ENCODE peak calls at places on chromosomes 7 and 10, in six cellular contexts. One of them, this sample, is unnamed.

GRCh38 chr7:119664601-119665000 is 608.4 kb upstream of the KCND2 start:
- DNase-seq in memory B cell: no peak
- DNase-seq in D341Med: no peak
- DNase-seq in RPMI7951: peak; percentile 76
- DNase-seq in stimulated activated CD4-positive, alpha-beta T cell treated with anti-CD3 and anti-CD28 coated beads, Interleukin-12 subunit alpha, Interleukin-12 subunit beta, amount 100 ng/mL, for 4 hours: no peak
- DNase-seq in epithelial cell of esophagus: peak; percentile 66
- DNase-seq in this sample: peak; percentile 20

GRCh38 chr7:56097700-56098099 is 4.9 kb upstream of the PHKG1 start:
- DNase-seq in memory B cell: no peak
- DNase-seq in RPMI7951: peak; percentile 98
- DNase-seq in D341Med: no peak
- DNase-seq in stimulated activated CD4-positive, alpha-beta T cell treated with anti-CD3 and anti-CD28 coated beads, Interleukin-12 subunit alpha, Interleukin-12 subunit beta, amount 100 ng/mL, for 4 hours: no peak
- DNase-seq in epithelial cell of esophagus: no peak
- DNase-seq in this sample: peak; percentile 40

GRCh38 chr7:116521046-116521664 is 3.7 kb upstream of the CAV1 start:
- DNase-seq in stimulated activated CD4-positive, alpha-beta T cell treated with anti-CD3 and anti-CD28 coated beads, Interleukin-12 subunit alpha, Interleukin-12 subunit beta, amount 100 ng/mL, for 4 hours: no peak
- DNase-seq in D341Med: no peak
- DNase-seq in memory B cell: no peak
- DNase-seq in RPMI7951: no peak
- DNase-seq in epithelial cell of esophagus: peak; percentile 89
- DNase-seq in this sample: peak; percentile 52

GRCh38 chr10:99926925-99927718 is 82.6 kb downstream of the DNMBP start:
- DNase-seq in stimulated activated CD4-positive, alpha-beta T cell treated with anti-CD3 and anti-CD28 coated beads, Interleukin-12 subunit alpha, Interleukin-12 subunit beta, amount 100 ng/mL, for 4 hours: no peak
- DNase-seq in D341Med: no peak
- DNase-seq in RPMI7951: peak; percentile 71
- DNase-seq in memory B cell: no peak
- DNase-seq in epithelial cell of esophagus: peak; percentile 41
- DNase-seq in this sample: no peak

GRCh38 chr7:44145969-44146897 is 5.1 kb upstream of the MYL7 start:
- DNase-seq in D341Med: peak; percentile 74
- DNase-seq in epithelial cell of esophagus: peak; percentile 43
- DNase-seq in memory B cell: peak; percentile 38
- DNase-seq in stimulated activated CD4-positive, alpha-beta T cell treated with anti-CD3 and anti-CD28 coated beads, Interleukin-12 subunit alpha, Interleukin-12 subunit beta, amount 100 ng/mL, for 4 hours: peak; percentile 67
- DNase-seq in RPMI7951: peak; percentile 68
- DNase-seq in this sample: no peak

GRCh38 chr10:129531195-129531968 is 64.3 kb downstream of the MGMT start:
- DNase-seq in memory B cell: no peak
- DNase-seq in D341Med: no peak
- DNase-seq in stimulated activated CD4-positive, alpha-beta T cell treated with anti-CD3 and anti-CD28 coated beads, Interleukin-12 subunit alpha, Interleukin-12 subunit beta, amount 100 ng/mL, for 4 hours: no peak
- DNase-seq in epithelial cell of esophagus: peak; percentile 70
- DNase-seq in RPMI7951: peak; percentile 15
- DNase-seq in this sample: no peak

GRCh38 chr7:74477188-74477587 is 23.5 kb downstream of the GTF2IRD1 start:
- DNase-seq in memory B cell: no peak
- DNase-seq in RPMI7951: no peak
- DNase-seq in D341Med: peak; percentile 29
- DNase-seq in epithelial cell of esophagus: no peak
- DNase-seq in stimulated activated CD4-positive, alpha-beta T cell treated with anti-CD3 and anti-CD28 coated beads, Interleukin-12 subunit alpha, Interleukin-12 subunit beta, amount 100 ng/mL, for 4 hours: no peak
- DNase-seq in this sample: no peak

GRCh38 chr10:77038412-77038806 is 599.2 kb downstream of the KCNMA1 start:
- DNase-seq in D341Med: no peak
- DNase-seq in RPMI7951: no peak
- DNase-seq in stimulated activated CD4-positive, alpha-beta T cell treated with anti-CD3 and anti-CD28 coated beads, Interleukin-12 subunit alpha, Interleukin-12 subunit beta, amount 100 ng/mL, for 4 hours: no peak
- DNase-seq in epithelial cell of esophagus: peak; percentile 5
- DNase-seq in memory B cell: no peak
- DNase-seq in this sample: no peak

GRCh38 chr10:100730739-100731602 is 14.4 kb upstream of the PAX2 start:
- DNase-seq in stimulated activated CD4-positive, alpha-beta T cell treated with anti-CD3 and anti-CD28 coated beads, Interleukin-12 subunit alpha, Interleukin-12 subunit beta, amount 100 ng/mL, for 4 hours: no peak
- DNase-seq in epithelial cell of esophagus: no peak
- DNase-seq in memory B cell: peak; percentile 40
- DNase-seq in D341Med: no peak
- DNase-seq in RPMI7951: no peak
- DNase-seq in this sample: no peak

GRCh38 chr7:65325793-65326432 is 47.7 kb upstream of the ZNF92 start:
- DNase-seq in memory B cell: no peak
- DNase-seq in D341Med: no peak
- DNase-seq in RPMI7951: peak; percentile 57
- DNase-seq in epithelial cell of esophagus: no peak
- DNase-seq in stimulated activated CD4-positive, alpha-beta T cell treated with anti-CD3 and anti-CD28 coated beads, Interleukin-12 subunit alpha, Interleukin-12 subunit beta, amount 100 ng/mL, for 4 hours: no peak
- DNase-seq in this sample: no peak

GRCh38 chr10:36534471-36535002 is 590.9 kb upstream of the ANKRD30A start:
- DNase-seq in epithelial cell of esophagus: peak; percentile 99
- DNase-seq in stimulated activated CD4-positive, alpha-beta T cell treated with anti-CD3 and anti-CD28 coated beads, Interleukin-12 subunit alpha, Interleukin-12 subunit beta, amount 100 ng/mL, for 4 hours: no peak
- DNase-seq in memory B cell: peak; percentile 38
- DNase-seq in RPMI7951: peak; percentile 100
- DNase-seq in D341Med: no peak
- DNase-seq in this sample: peak; percentile 99

GRCh38 chr10:70186571-70186970 is 16.3 kb upstream of the SAR1A start:
- DNase-seq in epithelial cell of esophagus: peak; percentile 36
- DNase-seq in memory B cell: no peak
- DNase-seq in D341Med: no peak
- DNase-seq in stimulated activated CD4-positive, alpha-beta T cell treated with anti-CD3 and anti-CD28 coated beads, Interleukin-12 subunit alpha, Interleukin-12 subunit beta, amount 100 ng/mL, for 4 hours: no peak
- DNase-seq in RPMI7951: no peak
- DNase-seq in this sample: peak; percentile 24

GRCh38 chr7:24652551-24652950 is 79.3 kb downstream of the PALS2 start:
- DNase-seq in D341Med: no peak
- DNase-seq in stimulated activated CD4-positive, alpha-beta T cell treated with anti-CD3 and anti-CD28 coated beads, Interleukin-12 subunit alpha, Interleukin-12 subunit beta, amount 100 ng/mL, for 4 hours: no peak
- DNase-seq in RPMI7951: peak; percentile 17
- DNase-seq in epithelial cell of esophagus: no peak
- DNase-seq in memory B cell: no peak
- DNase-seq in this sample: peak; percentile 3

GRCh38 chr7:150983893-150984368 is 5.8 kb upstream of the KCNH2 start:
- DNase-seq in stimulated activated CD4-positive, alpha-beta T cell treated with anti-CD3 and anti-CD28 coated beads, Interleukin-12 subunit alpha, Interleukin-12 subunit beta, amount 100 ng/mL, for 4 hours: no peak
- DNase-seq in epithelial cell of esophagus: peak; percentile 62
- DNase-seq in RPMI7951: peak; percentile 22
- DNase-seq in D341Med: no peak
- DNase-seq in memory B cell: no peak
- DNase-seq in this sample: peak; percentile 42

GRCh38 chr7:14902589-14902963 is at the start of gene DGKB:
- DNase-seq in stimulated activated CD4-positive, alpha-beta T cell treated with anti-CD3 and anti-CD28 coated beads, Interleukin-12 subunit alpha, Interleukin-12 subunit beta, amount 100 ng/mL, for 4 hours: no peak
- DNase-seq in RPMI7951: no peak
- DNase-seq in memory B cell: no peak
- DNase-seq in epithelial cell of esophagus: no peak
- DNase-seq in D341Med: peak; percentile 30
- DNase-seq in this sample: no peak

GRCh38 chr10:90925078-90926029 is 4.5 kb upstream of the ANKRD1 start:
- DNase-seq in stimulated activated CD4-positive, alpha-beta T cell treated with anti-CD3 and anti-CD28 coated beads, Interleukin-12 subunit alpha, Interleukin-12 subunit beta, amount 100 ng/mL, for 4 hours: no peak
- DNase-seq in memory B cell: no peak
- DNase-seq in RPMI7951: no peak
- DNase-seq in epithelial cell of esophagus: no peak
- DNase-seq in D341Med: no peak
- DNase-seq in this sample: no peak

GRCh38 chr7:108004220-108005142 is 1.5 kb upstream of the LAMB1 start:
- DNase-seq in stimulated activated CD4-positive, alpha-beta T cell treated with anti-CD3 and anti-CD28 coated beads, Interleukin-12 subunit alpha, Interleukin-12 subunit beta, amount 100 ng/mL, for 4 hours: no peak
- DNase-seq in RPMI7951: peak; percentile 71
- DNase-seq in epithelial cell of esophagus: peak; percentile 54
- DNase-seq in D341Med: no peak
- DNase-seq in memory B cell: no peak
- DNase-seq in this sample: no peak

GRCh38 chr7:158487546-158488224 is 99.9 kb downstream of the PTPRN2 start:
- DNase-seq in epithelial cell of esophagus: no peak
- DNase-seq in RPMI7951: no peak
- DNase-seq in D341Med: no peak
- DNase-seq in stimulated activated CD4-positive, alpha-beta T cell treated with anti-CD3 and anti-CD28 coated beads, Interleukin-12 subunit alpha, Interleukin-12 subunit beta, amount 100 ng/mL, for 4 hours: no peak
- DNase-seq in memory B cell: no peak
- DNase-seq in this sample: no peak

GRCh38 chr10:86673827-86674581 is 5.7 kb downstream of the LDB3 start:
- DNase-seq in RPMI7951: no peak
- DNase-seq in memory B cell: no peak
- DNase-seq in stimulated activated CD4-positive, alpha-beta T cell treated with anti-CD3 and anti-CD28 coated beads, Interleukin-12 subunit alpha, Interleukin-12 subunit beta, amount 100 ng/mL, for 4 hours: no peak
- DNase-seq in D341Med: peak; percentile 86
- DNase-seq in epithelial cell of esophagus: no peak
- DNase-seq in this sample: no peak

GRCh38 chr7:33251261-33251660 is 121.9 kb downstream of the BBS9 start:
- DNase-seq in memory B cell: no peak
- DNase-seq in epithelial cell of esophagus: no peak
- DNase-seq in stimulated activated CD4-positive, alpha-beta T cell treated with anti-CD3 and anti-CD28 coated beads, Interleukin-12 subunit alpha, Interleukin-12 subunit beta, amount 100 ng/mL, for 4 hours: no peak
- DNase-seq in RPMI7951: no peak
- DNase-seq in D341Med: no peak
- DNase-seq in this sample: no peak

GRCh38 chr7:108662783-108663182 is 93.1 kb downstream of the DNAJB9 start:
- DNase-seq in stimulated activated CD4-positive, alpha-beta T cell treated with anti-CD3 and anti-CD28 coated beads, Interleukin-12 subunit alpha, Interleukin-12 subunit beta, amount 100 ng/mL, for 4 hours: no peak
- DNase-seq in D341Med: no peak
- DNase-seq in epithelial cell of esophagus: no peak
- DNase-seq in RPMI7951: no peak
- DNase-seq in memory B cell: no peak
- DNase-seq in this sample: no peak

GRCh38 chr10:59366310-59366709 is 4.0 kb upstream of the FAM13C start:
- DNase-seq in epithelial cell of esophagus: no peak
- DNase-seq in D341Med: no peak
- DNase-seq in memory B cell: no peak
- DNase-seq in RPMI7951: no peak
- DNase-seq in stimulated activated CD4-positive, alpha-beta T cell treated with anti-CD3 and anti-CD28 coated beads, Interleukin-12 subunit alpha, Interleukin-12 subunit beta, amount 100 ng/mL, for 4 hours: no peak
- DNase-seq in this sample: no peak

GRCh38 chr10:38025283-38025682 is 14.8 kb downstream of the ZNF33A start:
- DNase-seq in D341Med: no peak
- DNase-seq in memory B cell: no peak
- DNase-seq in RPMI7951: no peak
- DNase-seq in epithelial cell of esophagus: no peak
- DNase-seq in stimulated activated CD4-positive, alpha-beta T cell treated with anti-CD3 and anti-CD28 coated beads, Interleukin-12 subunit alpha, Interleukin-12 subunit beta, amount 100 ng/mL, for 4 hours: no peak
- DNase-seq in this sample: no peak

GRCh38 chr10:129102906-129103693 is 363.9 kb upstream of the MGMT start:
- DNase-seq in epithelial cell of esophagus: no peak
- DNase-seq in RPMI7951: no peak
- DNase-seq in memory B cell: no peak
- DNase-seq in stimulated activated CD4-positive, alpha-beta T cell treated with anti-CD3 and anti-CD28 coated beads, Interleukin-12 subunit alpha, Interleukin-12 subunit beta, amount 100 ng/mL, for 4 hours: no peak
- DNase-seq in D341Med: no peak
- DNase-seq in this sample: no peak

GRCh38 chr7:35004531-35005096 is 32.7 kb downstream of the DPY19L1 start:
- DNase-seq in memory B cell: no peak
- DNase-seq in epithelial cell of esophagus: peak; percentile 5
- DNase-seq in RPMI7951: peak; percentile 72
- DNase-seq in D341Med: no peak
- DNase-seq in stimulated activated CD4-positive, alpha-beta T cell treated with anti-CD3 and anti-CD28 coated beads, Interleukin-12 subunit alpha, Interleukin-12 subunit beta, amount 100 ng/mL, for 4 hours: no peak
- DNase-seq in this sample: no peak

GRCh38 chr7:159092701-159093121 is 52.0 kb downstream of the VIPR2 start:
- DNase-seq in memory B cell: no peak
- DNase-seq in D341Med: no peak
- DNase-seq in RPMI7951: no peak
- DNase-seq in epithelial cell of esophagus: no peak
- DNase-seq in stimulated activated CD4-positive, alpha-beta T cell treated with anti-CD3 and anti-CD28 coated beads, Interleukin-12 subunit alpha, Interleukin-12 subunit beta, amount 100 ng/mL, for 4 hours: no peak
- DNase-seq in this sample: no peak

GRCh38 chr10:110033724-110034235 is 26.0 kb downstream of the ADD3 start:
- DNase-seq in memory B cell: no peak
- DNase-seq in stimulated activated CD4-positive, alpha-beta T cell treated with anti-CD3 and anti-CD28 coated beads, Interleukin-12 subunit alpha, Interleukin-12 subunit beta, amount 100 ng/mL, for 4 hours: no peak
- DNase-seq in D341Med: no peak
- DNase-seq in RPMI7951: no peak
- DNase-seq in epithelial cell of esophagus: no peak
- DNase-seq in this sample: no peak

GRCh38 chr10:93595378-93596288 is 5.4 kb downstream of the RBP4 start:
- DNase-seq in memory B cell: no peak
- DNase-seq in D341Med: no peak
- DNase-seq in epithelial cell of esophagus: no peak
- DNase-seq in RPMI7951: no peak
- DNase-seq in stimulated activated CD4-positive, alpha-beta T cell treated with anti-CD3 and anti-CD28 coated beads, Interleukin-12 subunit alpha, Interleukin-12 subunit beta, amount 100 ng/mL, for 4 hours: no peak
- DNase-seq in this sample: no peak

GRCh38 chr10:8049151-8049873 is 5.2 kb upstream of the GATA3 start:
- DNase-seq in stimulated activated CD4-positive, alpha-beta T cell treated with anti-CD3 and anti-CD28 coated beads, Interleukin-12 subunit alpha, Interleukin-12 subunit beta, amount 100 ng/mL, for 4 hours: no peak
- DNase-seq in RPMI7951: no peak
- DNase-seq in memory B cell: no peak
- DNase-seq in epithelial cell of esophagus: no peak
- DNase-seq in D341Med: no peak
- DNase-seq in this sample: peak; percentile 53

GRCh38 chr10:115963848-115964247 is 309.2 kb downstream of the GFRA1 start:
- DNase-seq in D341Med: no peak
- DNase-seq in memory B cell: no peak
- DNase-seq in RPMI7951: no peak
- DNase-seq in epithelial cell of esophagus: no peak
- DNase-seq in stimulated activated CD4-positive, alpha-beta T cell treated with anti-CD3 and anti-CD28 coated beads, Interleukin-12 subunit alpha, Interleukin-12 subunit beta, amount 100 ng/mL, for 4 hours: no peak
- DNase-seq in this sample: no peak

GRCh38 chr10:80425901-80426300 is 17.6 kb downstream of the PRXL2A start:
- DNase-seq in D341Med: no peak
- DNase-seq in stimulated activated CD4-positive, alpha-beta T cell treated with anti-CD3 and anti-CD28 coated beads, Interleukin-12 subunit alpha, Interleukin-12 subunit beta, amount 100 ng/mL, for 4 hours: no peak
- DNase-seq in RPMI7951: no peak
- DNase-seq in epithelial cell of esophagus: no peak
- DNase-seq in memory B cell: no peak
- DNase-seq in this sample: no peak

GRCh38 chr10:71796749-71797405 is 23.6 kb upstream of the VSIR start:
- DNase-seq in stimulated activated CD4-positive, alpha-beta T cell treated with anti-CD3 and anti-CD28 coated beads, Interleukin-12 subunit alpha, Interleukin-12 subunit beta, amount 100 ng/mL, for 4 hours: no peak
- DNase-seq in D341Med: no peak
- DNase-seq in RPMI7951: no peak
- DNase-seq in epithelial cell of esophagus: no peak
- DNase-seq in memory B cell: no peak
- DNase-seq in this sample: no peak

GRCh38 chr10:24008164-24009066 is 200.5 kb upstream of the KIAA1217 start:
- DNase-seq in epithelial cell of esophagus: peak; percentile 64
- DNase-seq in D341Med: no peak
- DNase-seq in stimulated activated CD4-positive, alpha-beta T cell treated with anti-CD3 and anti-CD28 coated beads, Interleukin-12 subunit alpha, Interleukin-12 subunit beta, amount 100 ng/mL, for 4 hours: no peak
- DNase-seq in memory B cell: no peak
- DNase-seq in RPMI7951: peak; percentile 80
- DNase-seq in this sample: peak; percentile 73

GRCh38 chr7:107661865-107662379 is 1.3 kb downstream of the SLC26A4 start:
- DNase-seq in D341Med: peak; percentile 23
- DNase-seq in RPMI7951: no peak
- DNase-seq in memory B cell: no peak
- DNase-seq in epithelial cell of esophagus: no peak
- DNase-seq in stimulated activated CD4-positive, alpha-beta T cell treated with anti-CD3 and anti-CD28 coated beads, Interleukin-12 subunit alpha, Interleukin-12 subunit beta, amount 100 ng/mL, for 4 hours: no peak
- DNase-seq in this sample: no peak

This sample was measured in mammary epithelial cell.